ENCODE peak calls at places on chromosomes 4 and X, in eight cellular contexts. One of them, this sample, is unnamed.

GRCh38 chr4:138308421-138308820 is 66.3 kb upstream of the SLC7A11 start:
- DNase-seq in MCF 10A: peak
- DNase-seq in brain pericyte: no peak
- DNase-seq in choroid plexus epithelial cell: peak
- DNase-seq in SK-MEL-5: peak
- DNase-seq in pons: no peak
- DNase-seq in NCI-H774: no peak
- DNase-seq in ovary: no peak
- DNase-seq in this sample: peak

GRCh38 chr4:25439913-25440477 is 62.9 kb downstream of the ANAPC4 start:
- DNase-seq in MCF 10A: peak
- DNase-seq in brain pericyte: no peak
- DNase-seq in choroid plexus epithelial cell: peak
- DNase-seq in SK-MEL-5: peak
- DNase-seq in pons: peak
- DNase-seq in NCI-H774: peak
- DNase-seq in ovary: peak
- DNase-seq in this sample: peak

GRCh38 chrX:134936542-134936941 is 54.2 kb upstream of the SMIM10 start:
- DNase-seq in MCF 10A: no peak
- DNase-seq in brain pericyte: no peak
- DNase-seq in choroid plexus epithelial cell: peak
- DNase-seq in SK-MEL-5: no peak
- DNase-seq in pons: no peak
- DNase-seq in NCI-H774: no peak
- DNase-seq in ovary: no peak
- DNase-seq in this sample: peak

GRCh38 chrX:48613502-48614160 is 16.3 kb downstream of the WDR13 start:
- DNase-seq in MCF 10A: no peak
- DNase-seq in brain pericyte: no peak
- DNase-seq in choroid plexus epithelial cell: peak
- DNase-seq in SK-MEL-5: no peak
- DNase-seq in pons: no peak
- DNase-seq in NCI-H774: no peak
- DNase-seq in ovary: no peak
- DNase-seq in this sample: no peak

GRCh38 chr4:183507928-183508327 is 3.1 kb downstream of the ING2 start:
- DNase-seq in MCF 10A: no peak
- DNase-seq in brain pericyte: no peak
- DNase-seq in choroid plexus epithelial cell: no peak
- DNase-seq in SK-MEL-5: no peak
- DNase-seq in pons: no peak
- DNase-seq in NCI-H774: no peak
- DNase-seq in ovary: no peak
- DNase-seq in this sample: no peak

GRCh38 chr4:76993787-76994641 is 44.5 kb downstream of the SEPTIN11 start:
- DNase-seq in MCF 10A: no peak
- DNase-seq in brain pericyte: no peak
- DNase-seq in choroid plexus epithelial cell: no peak
- DNase-seq in SK-MEL-5: no peak
- DNase-seq in pons: no peak
- DNase-seq in NCI-H774: no peak
- DNase-seq in ovary: no peak
- DNase-seq in this sample: no peak

GRCh38 chr4:152534541-152535231 is 1.2 kb downstream of the FBXW7 start:
- DNase-seq in MCF 10A: peak
- DNase-seq in brain pericyte: no peak
- DNase-seq in choroid plexus epithelial cell: peak
- DNase-seq in SK-MEL-5: peak
- DNase-seq in pons: no peak
- DNase-seq in NCI-H774: no peak
- DNase-seq in ovary: peak
- DNase-seq in this sample: peak

GRCh38 chrX:8242431-8242830 is 71.4 kb upstream of the VCX2 start:
- DNase-seq in MCF 10A: no peak
- DNase-seq in brain pericyte: no peak
- DNase-seq in choroid plexus epithelial cell: no peak
- DNase-seq in SK-MEL-5: no peak
- DNase-seq in pons: no peak
- DNase-seq in NCI-H774: no peak
- DNase-seq in ovary: no peak
- DNase-seq in this sample: no peak

GRCh38 chr4:3847211-3847940 is 81.2 kb downstream of the ADRA2C start:
- DNase-seq in MCF 10A: no peak
- DNase-seq in brain pericyte: no peak
- DNase-seq in choroid plexus epithelial cell: no peak
- DNase-seq in SK-MEL-5: no peak
- DNase-seq in pons: no peak
- DNase-seq in NCI-H774: no peak
- DNase-seq in ovary: no peak
- DNase-seq in this sample: no peak

GRCh38 chr4:45662996-45663395 is 460.9 kb downstream of the GABRG1 start:
- DNase-seq in MCF 10A: peak
- DNase-seq in brain pericyte: no peak
- DNase-seq in choroid plexus epithelial cell: peak
- DNase-seq in SK-MEL-5: no peak
- DNase-seq in pons: peak
- DNase-seq in NCI-H774: no peak
- DNase-seq in ovary: no peak
- DNase-seq in this sample: peak

GRCh38 chrX:12685541-12685940 is 105.7 kb upstream of the PRPS2 start:
- DNase-seq in MCF 10A: no peak
- DNase-seq in brain pericyte: no peak
- DNase-seq in choroid plexus epithelial cell: no peak
- DNase-seq in SK-MEL-5: no peak
- DNase-seq in pons: no peak
- DNase-seq in NCI-H774: no peak
- DNase-seq in ovary: no peak
- DNase-seq in this sample: no peak

GRCh38 chr4:168722391-168722790 is 225.5 kb downstream of the PALLD start:
- DNase-seq in MCF 10A: no peak
- DNase-seq in brain pericyte: no peak
- DNase-seq in choroid plexus epithelial cell: peak
- DNase-seq in SK-MEL-5: no peak
- DNase-seq in pons: no peak
- DNase-seq in NCI-H774: no peak
- DNase-seq in ovary: no peak
- DNase-seq in this sample: peak

GRCh38 chr4:186845137-186845842 is 121.6 kb upstream of the FAT1 start:
- DNase-seq in MCF 10A: peak
- DNase-seq in brain pericyte: no peak
- DNase-seq in choroid plexus epithelial cell: peak
- DNase-seq in SK-MEL-5: peak
- DNase-seq in pons: no peak
- DNase-seq in NCI-H774: no peak
- DNase-seq in ovary: peak
- DNase-seq in this sample: peak

GRCh38 chrX:17242470-17242869 is 132.5 kb upstream of the NHS start:
- DNase-seq in MCF 10A: peak
- DNase-seq in brain pericyte: peak
- DNase-seq in choroid plexus epithelial cell: peak
- DNase-seq in SK-MEL-5: peak
- DNase-seq in pons: peak
- DNase-seq in NCI-H774: peak
- DNase-seq in ovary: peak
- DNase-seq in this sample: peak

GRCh38 chr4:110211007-110211769 is 12.8 kb upstream of the ELOVL6 start:
- DNase-seq in MCF 10A: peak
- DNase-seq in brain pericyte: no peak
- DNase-seq in choroid plexus epithelial cell: peak
- DNase-seq in SK-MEL-5: peak
- DNase-seq in pons: peak
- DNase-seq in NCI-H774: no peak
- DNase-seq in ovary: no peak
- DNase-seq in this sample: peak

GRCh38 chrX:129318375-129318774 is 204.9 kb downstream of the SMARCA1 start:
- DNase-seq in MCF 10A: peak
- DNase-seq in brain pericyte: no peak
- DNase-seq in choroid plexus epithelial cell: peak
- DNase-seq in SK-MEL-5: peak
- DNase-seq in pons: peak
- DNase-seq in NCI-H774: no peak
- DNase-seq in ovary: no peak
- DNase-seq in this sample: peak

GRCh38 chr4:150056569-150056968 is 21.7 kb upstream of the DCLK2 start:
- DNase-seq in MCF 10A: peak
- DNase-seq in brain pericyte: no peak
- DNase-seq in choroid plexus epithelial cell: no peak
- DNase-seq in SK-MEL-5: no peak
- DNase-seq in pons: no peak
- DNase-seq in NCI-H774: no peak
- DNase-seq in ovary: no peak
- DNase-seq in this sample: no peak

GRCh38 chrX:134172588-134173259 is 64.3 kb upstream of the CCDC160 start:
- DNase-seq in MCF 10A: no peak
- DNase-seq in brain pericyte: no peak
- DNase-seq in choroid plexus epithelial cell: peak
- DNase-seq in SK-MEL-5: no peak
- DNase-seq in pons: peak
- DNase-seq in NCI-H774: no peak
- DNase-seq in ovary: peak
- DNase-seq in this sample: peak

GRCh38 chr4:149914521-149915115 is 99.0 kb upstream of the IQCM start:
- DNase-seq in MCF 10A: peak
- DNase-seq in brain pericyte: no peak
- DNase-seq in choroid plexus epithelial cell: peak
- DNase-seq in SK-MEL-5: peak
- DNase-seq in pons: peak
- DNase-seq in NCI-H774: no peak
- DNase-seq in ovary: no peak
- DNase-seq in this sample: peak

GRCh38 chr4:80335554-80336358 is at the start of gene CFAP299:
- DNase-seq in MCF 10A: peak
- DNase-seq in brain pericyte: peak
- DNase-seq in choroid plexus epithelial cell: peak
- DNase-seq in SK-MEL-5: peak
- DNase-seq in pons: peak
- DNase-seq in NCI-H774: peak
- DNase-seq in ovary: peak
- DNase-seq in this sample: peak

GRCh38 chrX:148806145-148806868 is 305.9 kb downstream of the AFF2 start:
- DNase-seq in MCF 10A: no peak
- DNase-seq in brain pericyte: no peak
- DNase-seq in choroid plexus epithelial cell: no peak
- DNase-seq in SK-MEL-5: no peak
- DNase-seq in pons: no peak
- DNase-seq in NCI-H774: peak
- DNase-seq in ovary: no peak
- DNase-seq in this sample: no peak

GRCh38 chr4:45701616-45702015 is 422.2 kb downstream of the GABRG1 start:
- DNase-seq in MCF 10A: no peak
- DNase-seq in brain pericyte: no peak
- DNase-seq in choroid plexus epithelial cell: no peak
- DNase-seq in SK-MEL-5: no peak
- DNase-seq in pons: no peak
- DNase-seq in NCI-H774: no peak
- DNase-seq in ovary: no peak
- DNase-seq in this sample: no peak

GRCh38 chr4:155802573-155802972 is 43.8 kb downstream of the GUCY1B1 start:
- DNase-seq in MCF 10A: no peak
- DNase-seq in brain pericyte: no peak
- DNase-seq in choroid plexus epithelial cell: no peak
- DNase-seq in SK-MEL-5: no peak
- DNase-seq in pons: no peak
- DNase-seq in NCI-H774: no peak
- DNase-seq in ovary: no peak
- DNase-seq in this sample: no peak

GRCh38 chr4:147994076-147994475 is 262.2 kb downstream of the ARHGAP10 start:
- DNase-seq in MCF 10A: peak
- DNase-seq in brain pericyte: no peak
- DNase-seq in choroid plexus epithelial cell: peak
- DNase-seq in SK-MEL-5: peak
- DNase-seq in pons: no peak
- DNase-seq in NCI-H774: no peak
- DNase-seq in ovary: no peak
- DNase-seq in this sample: peak

GRCh38 chr4:147707892-147708672 is 23.8 kb upstream of the ARHGAP10 start:
- DNase-seq in MCF 10A: peak
- DNase-seq in brain pericyte: no peak
- DNase-seq in choroid plexus epithelial cell: peak
- DNase-seq in SK-MEL-5: peak
- DNase-seq in pons: peak
- DNase-seq in NCI-H774: no peak
- DNase-seq in ovary: peak
- DNase-seq in this sample: peak

GRCh38 chr4:100421356-100421978 is 96.4 kb downstream of the EMCN start:
- DNase-seq in MCF 10A: peak
- DNase-seq in brain pericyte: no peak
- DNase-seq in choroid plexus epithelial cell: peak
- DNase-seq in SK-MEL-5: peak
- DNase-seq in pons: peak
- DNase-seq in NCI-H774: no peak
- DNase-seq in ovary: no peak
- DNase-seq in this sample: peak

GRCh38 chr4:40811886-40812857 is 62.4 kb downstream of the NSUN7 start:
- DNase-seq in MCF 10A: peak
- DNase-seq in brain pericyte: no peak
- DNase-seq in choroid plexus epithelial cell: peak
- DNase-seq in SK-MEL-5: peak
- DNase-seq in pons: no peak
- DNase-seq in NCI-H774: no peak
- DNase-seq in ovary: no peak
- DNase-seq in this sample: peak

GRCh38 chr4:140637836-140638235 is 69.1 kb upstream of the UCP1 start:
- DNase-seq in MCF 10A: peak
- DNase-seq in brain pericyte: no peak
- DNase-seq in choroid plexus epithelial cell: peak
- DNase-seq in SK-MEL-5: peak
- DNase-seq in pons: peak
- DNase-seq in NCI-H774: no peak
- DNase-seq in ovary: no peak
- DNase-seq in this sample: no peak

GRCh38 chr4:184343400-184344177 is 125.9 kb upstream of the ENPP6 start:
- DNase-seq in MCF 10A: peak
- DNase-seq in brain pericyte: no peak
- DNase-seq in choroid plexus epithelial cell: peak
- DNase-seq in SK-MEL-5: peak
- DNase-seq in pons: peak
- DNase-seq in NCI-H774: peak
- DNase-seq in ovary: peak
- DNase-seq in this sample: peak

GRCh38 chrX:9912341-9912740 is 54.8 kb upstream of the CLDN34 start:
- DNase-seq in MCF 10A: peak
- DNase-seq in brain pericyte: no peak
- DNase-seq in choroid plexus epithelial cell: no peak
- DNase-seq in SK-MEL-5: no peak
- DNase-seq in pons: peak
- DNase-seq in NCI-H774: no peak
- DNase-seq in ovary: no peak
- DNase-seq in this sample: peak

GRCh38 chrX:153411255-153411987 is at the start of gene ZFP92:
- DNase-seq in MCF 10A: no peak
- DNase-seq in brain pericyte: no peak
- DNase-seq in choroid plexus epithelial cell: peak
- DNase-seq in SK-MEL-5: no peak
- DNase-seq in pons: no peak
- DNase-seq in NCI-H774: no peak
- DNase-seq in ovary: peak
- DNase-seq in this sample: no peak

GRCh38 chr4:7343950-7344349 is 90.8 kb downstream of the PSAPL1 start:
- DNase-seq in MCF 10A: peak
- DNase-seq in brain pericyte: no peak
- DNase-seq in choroid plexus epithelial cell: no peak
- DNase-seq in SK-MEL-5: no peak
- DNase-seq in pons: no peak
- DNase-seq in NCI-H774: no peak
- DNase-seq in ovary: no peak
- DNase-seq in this sample: no peak

GRCh38 chr4:52659722-52660261 is 691 bp upstream of the USP46 start:
- DNase-seq in MCF 10A: peak
- DNase-seq in brain pericyte: no peak
- DNase-seq in choroid plexus epithelial cell: peak
- DNase-seq in SK-MEL-5: no peak
- DNase-seq in pons: peak
- DNase-seq in NCI-H774: no peak
- DNase-seq in ovary: peak
- DNase-seq in this sample: peak